ENCODE peak calls at places on chromosomes 12 and 14, in nine cellular contexts. One of them, this sample, is unnamed.

GRCh38 chr14:92719421-92719820 is 29.0 kb downstream of the LGMN start:
- DNase-seq in gastrocnemius medialis: no peak
- DNase-seq in sigmoid colon: no peak
- DNase-seq in stomach: no peak
- DNase-seq in right atrium auricular region: no peak
- DNase-seq in lower lobe of right lung: no peak
- DNase-seq in brain microvascular endothelial cell: no peak
- DNase-seq in A549: no peak
- DNase-seq in cardiac muscle cell: no peak
- DNase-seq in this sample: no peak

GRCh38 chr12:13186292-13186691 is 10.2 kb upstream of the EMP1 start:
- DNase-seq in sigmoid colon: no peak
- DNase-seq in brain microvascular endothelial cell: no peak
- DNase-seq in lower lobe of right lung: no peak
- DNase-seq in right atrium auricular region: no peak
- DNase-seq in gastrocnemius medialis: no peak
- DNase-seq in A549: no peak
- DNase-seq in cardiac muscle cell: no peak
- DNase-seq in stomach: no peak
- DNase-seq in this sample: no peak

GRCh38 chr14:65132855-65133254 is 30.5 kb upstream of the MAX start:
- DNase-seq in right atrium auricular region: no peak
- DNase-seq in A549: no peak
- DNase-seq in brain microvascular endothelial cell: no peak
- DNase-seq in gastrocnemius medialis: no peak
- DNase-seq in cardiac muscle cell: no peak
- DNase-seq in sigmoid colon: no peak
- DNase-seq in stomach: no peak
- DNase-seq in lower lobe of right lung: no peak
- DNase-seq in this sample: no peak

GRCh38 chr14:104735830-104736642 is 12.0 kb downstream of the ADSS1 start:
- DNase-seq in stomach: peak
- DNase-seq in brain microvascular endothelial cell: peak
- DNase-seq in lower lobe of right lung: peak
- DNase-seq in gastrocnemius medialis: peak
- DNase-seq in sigmoid colon: peak
- DNase-seq in cardiac muscle cell: no peak
- DNase-seq in right atrium auricular region: peak
- DNase-seq in A549: no peak
- DNase-seq in this sample: peak

GRCh38 chr12:124497658-124498057 is 69.8 kb downstream of the NCOR2 start:
- DNase-seq in right atrium auricular region: peak
- DNase-seq in stomach: no peak
- DNase-seq in A549: no peak
- DNase-seq in cardiac muscle cell: peak
- DNase-seq in lower lobe of right lung: no peak
- DNase-seq in brain microvascular endothelial cell: peak
- DNase-seq in sigmoid colon: peak
- DNase-seq in gastrocnemius medialis: peak
- DNase-seq in this sample: no peak

GRCh38 chr12:12723147-12723680 is 6.0 kb downstream of the CDKN1B start:
- DNase-seq in sigmoid colon: no peak
- DNase-seq in A549: no peak
- DNase-seq in gastrocnemius medialis: no peak
- DNase-seq in right atrium auricular region: no peak
- DNase-seq in lower lobe of right lung: no peak
- DNase-seq in brain microvascular endothelial cell: no peak
- DNase-seq in cardiac muscle cell: no peak
- DNase-seq in stomach: no peak
- DNase-seq in this sample: no peak

GRCh38 chr12:45981075-45981837 is 9.1 kb downstream of the SCAF11 start:
- DNase-seq in A549: no peak
- DNase-seq in cardiac muscle cell: no peak
- DNase-seq in brain microvascular endothelial cell: no peak
- DNase-seq in lower lobe of right lung: no peak
- DNase-seq in gastrocnemius medialis: no peak
- DNase-seq in right atrium auricular region: no peak
- DNase-seq in stomach: no peak
- DNase-seq in sigmoid colon: no peak
- DNase-seq in this sample: no peak

GRCh38 chr14:88473791-88474190 is 81.0 kb downstream of the PTPN21 start:
- DNase-seq in cardiac muscle cell: peak
- DNase-seq in A549: no peak
- DNase-seq in gastrocnemius medialis: no peak
- DNase-seq in brain microvascular endothelial cell: no peak
- DNase-seq in right atrium auricular region: no peak
- DNase-seq in stomach: no peak
- DNase-seq in lower lobe of right lung: no peak
- DNase-seq in sigmoid colon: no peak
- DNase-seq in this sample: no peak

GRCh38 chr12:5262885-5263284 is 169.0 kb upstream of the NTF3 start:
- DNase-seq in lower lobe of right lung: no peak
- DNase-seq in brain microvascular endothelial cell: no peak
- DNase-seq in A549: no peak
- DNase-seq in gastrocnemius medialis: no peak
- DNase-seq in cardiac muscle cell: no peak
- DNase-seq in right atrium auricular region: no peak
- DNase-seq in stomach: no peak
- DNase-seq in sigmoid colon: no peak
- DNase-seq in this sample: no peak

GRCh38 chr14:55731881-55732498 is 152.0 kb downstream of the KTN1 start:
- DNase-seq in sigmoid colon: no peak
- DNase-seq in gastrocnemius medialis: no peak
- DNase-seq in lower lobe of right lung: no peak
- DNase-seq in A549: no peak
- DNase-seq in brain microvascular endothelial cell: peak
- DNase-seq in right atrium auricular region: no peak
- DNase-seq in cardiac muscle cell: peak
- DNase-seq in stomach: peak
- DNase-seq in this sample: no peak

GRCh38 chr12:105280966-105281693 is 45.2 kb upstream of the APPL2 start:
- DNase-seq in A549: no peak
- DNase-seq in sigmoid colon: no peak
- DNase-seq in brain microvascular endothelial cell: no peak
- DNase-seq in cardiac muscle cell: no peak
- DNase-seq in stomach: peak
- DNase-seq in right atrium auricular region: no peak
- DNase-seq in gastrocnemius medialis: no peak
- DNase-seq in lower lobe of right lung: no peak
- DNase-seq in this sample: no peak

GRCh38 chr12:104381721-104382480 is 74.8 kb upstream of the CHST11 start:
- DNase-seq in cardiac muscle cell: peak
- DNase-seq in right atrium auricular region: peak
- DNase-seq in brain microvascular endothelial cell: peak
- DNase-seq in A549: peak
- DNase-seq in lower lobe of right lung: peak
- DNase-seq in sigmoid colon: peak
- DNase-seq in stomach: peak
- DNase-seq in gastrocnemius medialis: peak
- DNase-seq in this sample: peak

GRCh38 chr12:8781326-8781725 is 41.1 kb upstream of the A2ML1 start:
- DNase-seq in stomach: no peak
- DNase-seq in lower lobe of right lung: no peak
- DNase-seq in brain microvascular endothelial cell: no peak
- DNase-seq in gastrocnemius medialis: no peak
- DNase-seq in right atrium auricular region: no peak
- DNase-seq in cardiac muscle cell: no peak
- DNase-seq in A549: no peak
- DNase-seq in sigmoid colon: no peak
- DNase-seq in this sample: no peak

DNA sequence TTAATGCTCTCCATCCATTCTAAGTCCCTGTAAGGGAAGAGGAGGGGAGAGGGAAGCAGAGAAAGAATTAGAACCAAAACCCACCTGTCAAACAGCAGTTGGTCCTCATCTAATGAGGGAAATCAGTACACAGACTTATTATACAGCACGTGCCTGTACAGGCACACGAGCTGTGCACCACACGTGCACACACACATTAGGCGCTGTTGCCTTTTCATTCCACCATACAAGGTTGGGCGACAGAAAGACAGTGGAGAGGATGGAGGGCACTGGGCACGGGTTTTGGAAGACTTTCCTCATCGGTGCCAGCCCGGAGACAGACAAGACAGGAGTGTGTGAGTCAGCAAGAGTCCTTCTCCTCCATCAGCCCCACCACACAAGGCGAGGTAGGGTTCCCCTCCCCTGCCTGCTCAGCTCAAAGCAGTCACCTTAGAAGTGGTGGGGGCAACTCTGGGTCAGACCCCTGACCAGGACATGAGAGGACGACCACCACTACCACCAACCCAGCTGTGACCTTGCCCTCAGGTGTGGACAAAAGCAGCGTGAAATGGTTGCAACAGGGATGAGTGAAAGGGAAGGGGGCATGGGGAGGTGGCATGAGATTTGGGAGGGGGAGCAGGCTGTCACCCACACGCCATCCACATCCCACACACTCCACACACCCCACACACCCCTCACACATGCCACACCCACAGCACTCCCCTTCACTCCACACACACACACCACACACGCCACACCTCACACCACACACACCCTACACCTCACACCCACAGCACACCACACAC is 80.7 kb downstream of the ACTN1 start:
- DNase-seq in A549: no peak
- DNase-seq in lower lobe of right lung: peak
- DNase-seq in stomach: no peak
- DNase-seq in sigmoid colon: peak
- DNase-seq in right atrium auricular region: no peak
- DNase-seq in cardiac muscle cell: no peak
- DNase-seq in gastrocnemius medialis: no peak
- DNase-seq in brain microvascular endothelial cell: no peak
- DNase-seq in this sample: no peak
- H3K27ac ChIP-seq in A549: peak
- H3K27ac ChIP-seq in lower lobe of right lung: no peak
- H3K27ac ChIP-seq in stomach: peak
- H3K27ac ChIP-seq in sigmoid colon: peak
- H3K27ac ChIP-seq in right atrium auricular region: no peak
- H3K27ac ChIP-seq in cardiac muscle cell: no peak
- H3K27ac ChIP-seq in gastrocnemius medialis: no peak
- H3K27ac ChIP-seq in brain microvascular endothelial cell: no peak
- H3K27ac ChIP-seq in this sample: no peak

GRCh38 chr12:114192013-114192412 is 213.9 kb downstream of the TBX5 start:
- DNase-seq in right atrium auricular region: no peak
- DNase-seq in A549: no peak
- DNase-seq in lower lobe of right lung: no peak
- DNase-seq in gastrocnemius medialis: no peak
- DNase-seq in stomach: no peak
- DNase-seq in brain microvascular endothelial cell: no peak
- DNase-seq in cardiac muscle cell: no peak
- DNase-seq in sigmoid colon: no peak
- DNase-seq in this sample: no peak

GRCh38 chr12:114189266-114189665 is 216.7 kb downstream of the TBX5 start:
- DNase-seq in brain microvascular endothelial cell: no peak
- DNase-seq in right atrium auricular region: no peak
- DNase-seq in sigmoid colon: no peak
- DNase-seq in cardiac muscle cell: no peak
- DNase-seq in A549: no peak
- DNase-seq in lower lobe of right lung: no peak
- DNase-seq in gastrocnemius medialis: no peak
- DNase-seq in stomach: no peak
- DNase-seq in this sample: no peak

GRCh38 chr12:114190971-114191370 is 215.0 kb downstream of the TBX5 start:
- DNase-seq in cardiac muscle cell: no peak
- DNase-seq in sigmoid colon: no peak
- DNase-seq in lower lobe of right lung: no peak
- DNase-seq in gastrocnemius medialis: no peak
- DNase-seq in stomach: no peak
- DNase-seq in right atrium auricular region: no peak
- DNase-seq in brain microvascular endothelial cell: no peak
- DNase-seq in A549: no peak
- DNase-seq in this sample: no peak

GRCh38 chr12:114185036-114185435 is 218.9 kb upstream of the RBM19 start:
- DNase-seq in lower lobe of right lung: no peak
- DNase-seq in sigmoid colon: no peak
- DNase-seq in A549: no peak
- DNase-seq in brain microvascular endothelial cell: no peak
- DNase-seq in stomach: no peak
- DNase-seq in right atrium auricular region: no peak
- DNase-seq in cardiac muscle cell: no peak
- DNase-seq in gastrocnemius medialis: no peak
- DNase-seq in this sample: no peak

GRCh38 chr12:114186241-114187002 is 219.5 kb downstream of the TBX5 start:
- DNase-seq in lower lobe of right lung: no peak
- DNase-seq in cardiac muscle cell: no peak
- DNase-seq in gastrocnemius medialis: no peak
- DNase-seq in A549: no peak
- DNase-seq in brain microvascular endothelial cell: no peak
- DNase-seq in sigmoid colon: no peak
- DNase-seq in stomach: no peak
- DNase-seq in right atrium auricular region: no peak
- DNase-seq in this sample: no peak
- TF ChIP-seq CTCF in lower lobe of right lung: no peak
- TF ChIP-seq CTCF in cardiac muscle cell: no peak
- TF ChIP-seq CTCF in gastrocnemius medialis: no peak
- TF ChIP-seq CTCF in A549: no peak
- TF ChIP-seq CTCF in brain microvascular endothelial cell: no peak
- TF ChIP-seq CTCF in sigmoid colon: no peak
- TF ChIP-seq CTCF in stomach: no peak
- TF ChIP-seq CTCF in right atrium auricular region: no peak
- TF ChIP-seq CTCF in this sample: no peak

DNA sequence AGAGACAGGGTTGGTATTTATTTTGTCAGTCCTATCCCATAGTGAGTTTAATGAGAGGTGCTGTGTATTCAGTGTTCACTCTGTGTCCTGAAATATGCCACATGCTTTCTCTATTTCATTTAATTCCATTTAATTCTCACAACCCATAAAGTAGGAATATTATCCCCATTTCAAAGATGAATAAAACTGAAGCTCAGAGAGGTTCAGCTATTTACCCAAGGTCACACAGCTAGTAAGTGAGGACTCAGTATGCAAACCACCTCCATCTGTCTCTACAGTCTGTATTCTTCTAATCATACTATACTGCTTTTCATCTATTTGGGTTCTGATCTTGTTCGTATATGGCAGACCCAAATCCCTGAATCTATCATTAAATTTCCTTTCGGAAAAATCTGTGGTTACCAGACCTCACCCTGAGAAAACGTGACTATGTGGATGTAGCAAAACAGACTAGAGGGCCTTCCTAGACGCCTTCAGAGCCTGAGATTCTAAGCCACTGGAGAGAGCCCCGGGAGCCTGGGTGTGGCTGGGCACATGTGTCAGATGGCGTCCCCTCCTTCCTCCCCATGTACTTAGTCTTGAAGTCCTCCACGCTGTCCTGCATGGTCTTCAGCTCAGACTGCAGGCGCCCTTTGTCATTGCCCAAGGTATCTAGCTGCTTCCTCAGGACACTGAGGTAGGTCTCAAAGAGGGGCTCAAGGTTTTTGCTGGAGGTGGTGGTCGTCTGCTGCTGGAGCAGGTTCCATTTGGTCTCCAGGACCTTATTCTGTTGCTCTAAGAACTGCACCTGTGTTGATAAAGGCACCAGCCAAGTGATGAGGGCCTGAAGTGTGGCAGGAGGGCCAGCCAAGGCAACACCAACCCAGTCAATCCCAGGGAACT is 2.5 kb downstream of the KRT4 start:
- DNase-seq in A549: no peak
- DNase-seq in brain microvascular endothelial cell: no peak
- DNase-seq in right atrium auricular region: no peak
- DNase-seq in gastrocnemius medialis: no peak
- DNase-seq in stomach: no peak
- DNase-seq in sigmoid colon: no peak
- DNase-seq in lower lobe of right lung: no peak
- DNase-seq in cardiac muscle cell: no peak
- DNase-seq in this sample: peak
- H3K4me3 ChIP-seq in A549: no peak
- H3K4me3 ChIP-seq in brain microvascular endothelial cell: no peak
- H3K4me3 ChIP-seq in right atrium auricular region: no peak
- H3K4me3 ChIP-seq in gastrocnemius medialis: no peak
- H3K4me3 ChIP-seq in stomach: no peak
- H3K4me3 ChIP-seq in sigmoid colon: no peak
- H3K4me3 ChIP-seq in lower lobe of right lung: no peak
- H3K4me3 ChIP-seq in cardiac muscle cell: no peak
- H3K4me3 ChIP-seq in this sample: no peak

GRCh38 chr12:56636675-56637540 is 6.8 kb upstream of the BAZ2A start:
- DNase-seq in gastrocnemius medialis: peak
- DNase-seq in lower lobe of right lung: peak
- DNase-seq in sigmoid colon: peak
- DNase-seq in right atrium auricular region: peak
- DNase-seq in stomach: peak
- DNase-seq in brain microvascular endothelial cell: peak
- DNase-seq in A549: peak
- DNase-seq in cardiac muscle cell: peak
- DNase-seq in this sample: peak
- H3K27ac ChIP-seq in gastrocnemius medialis: peak
- H3K27ac ChIP-seq in lower lobe of right lung: peak
- H3K27ac ChIP-seq in sigmoid colon: peak
- H3K27ac ChIP-seq in right atrium auricular region: peak
- H3K27ac ChIP-seq in stomach: peak
- H3K27ac ChIP-seq in brain microvascular endothelial cell: peak
- H3K27ac ChIP-seq in A549: peak
- H3K27ac ChIP-seq in cardiac muscle cell: peak
- H3K27ac ChIP-seq in this sample: peak

This sample was measured in upper lobe of right lung.